ENCODE peak calls at places on chromosomes 16 and 17, in six cellular contexts. A, Y, L, Z, R and S are unnamed samples.

GRCh38 chr17:5509482-5509881 is 23.1 kb downstream of the MIS12 start:
- DNase-seq in A (no peak), Y (no peak), L (no peak), Z (no peak), R (no peak), S (peak)

GRCh38 chr17:74011963-74012362 is 191.5 kb upstream of the RPL38 start:
- DNase-seq in A (no peak), Y (no peak), L (no peak), Z (no peak), R (no peak), S (no peak)

GRCh38 chr17:47994714-47995113 is 23.8 kb downstream of the CDK5RAP3 start:
- DNase-seq in A (no peak), Y (no peak), L (no peak), Z (no peak), R (no peak), S (no peak)

GRCh38 chr16:69927056-69927757 is 23.9 kb upstream of the CLEC18A start:
- DNase-seq in A (no peak), Y (no peak), L (peak), Z (no peak), R (peak), S (peak)

GRCh38 chr16:63890723-63891122 is 1231.1 kb downstream of the CDH11 start:
- DNase-seq in A (no peak), Y (no peak), L (no peak), Z (no peak), R (no peak), S (no peak)

GRCh38 chr17:70091681-70092080 is 16.7 kb downstream of the KCNJ16 start:
- DNase-seq in A (no peak), Y (no peak), L (no peak), Z (no peak), R (no peak), S (no peak)

GRCh38 chr17:73799781-73800627 is 155.8 kb upstream of the SDK2 start:
- DNase-seq in A (no peak), Y (no peak), L (no peak), Z (no peak), R (no peak), S (no peak)

GRCh38 chr17:48795444-48796162 is 21.4 kb downstream of the TTLL6 start:
- DNase-seq in A (peak), Y (no peak), L (no peak), Z (peak), R (peak), S (peak)

GRCh38 chr17:32732900-32733299 is 144.0 kb downstream of the MYO1D start:
- DNase-seq in A (no peak), Y (no peak), L (no peak), Z (no peak), R (no peak), S (no peak)

GRCh38 chr16:4826980-4827379 is 20.1 kb downstream of the GLYR1 start:
- DNase-seq in A (no peak), Y (no peak), L (no peak), Z (no peak), R (no peak), S (no peak)

GRCh38 chr17:82870091-82870491 is 30.3 kb upstream of the ZNF750 start:
- DNase-seq in A (no peak), Y (no peak), L (peak), Z (no peak), R (no peak), S (no peak)

GRCh38 chr17:82870541-82870940 is 30.7 kb upstream of the ZNF750 start:
- DNase-seq in A (no peak), Y (no peak), L (no peak), Z (no peak), R (no peak), S (no peak)

GRCh38 chr17:82867763-82868325 is 28.0 kb upstream of the ZNF750 start:
- DNase-seq in A (no peak), Y (no peak), L (peak), Z (no peak), R (no peak), S (no peak)

GRCh38 chr17:82869536-82869935 is 29.7 kb upstream of the ZNF750 start:
- DNase-seq in A (no peak), Y (no peak), L (peak), Z (no peak), R (no peak), S (no peak)

DNA sequence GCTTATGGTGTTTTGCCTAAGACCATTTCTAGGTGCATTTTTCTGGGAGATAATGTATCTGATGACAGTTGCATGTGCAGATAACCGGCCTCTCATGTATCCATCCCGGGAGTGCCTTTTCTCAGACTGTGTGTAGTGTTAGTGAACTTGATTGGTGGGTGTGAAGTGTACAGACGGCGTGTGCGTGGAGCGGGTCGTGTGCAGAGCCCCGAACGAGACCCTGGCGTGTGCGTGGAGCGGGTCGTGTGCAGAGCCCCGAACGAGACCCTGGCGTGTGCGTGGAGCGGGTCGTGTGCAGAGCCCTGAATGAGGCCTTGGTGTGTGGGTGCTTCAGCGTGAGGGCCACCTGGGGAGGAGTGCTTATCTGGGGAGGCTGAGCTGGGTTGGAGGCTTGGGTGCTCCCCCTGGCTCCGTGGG is 28.9 kb upstream of the ZNF750 start:
- DNase-seq in A (no peak), Y (no peak), L (peak), Z (no peak), R (no peak), S (no peak)
- H3K4me3 ChIP-seq in A (no peak), Y (no peak), L (no peak), Z (no peak), R (no peak), S (no peak)

DNA sequence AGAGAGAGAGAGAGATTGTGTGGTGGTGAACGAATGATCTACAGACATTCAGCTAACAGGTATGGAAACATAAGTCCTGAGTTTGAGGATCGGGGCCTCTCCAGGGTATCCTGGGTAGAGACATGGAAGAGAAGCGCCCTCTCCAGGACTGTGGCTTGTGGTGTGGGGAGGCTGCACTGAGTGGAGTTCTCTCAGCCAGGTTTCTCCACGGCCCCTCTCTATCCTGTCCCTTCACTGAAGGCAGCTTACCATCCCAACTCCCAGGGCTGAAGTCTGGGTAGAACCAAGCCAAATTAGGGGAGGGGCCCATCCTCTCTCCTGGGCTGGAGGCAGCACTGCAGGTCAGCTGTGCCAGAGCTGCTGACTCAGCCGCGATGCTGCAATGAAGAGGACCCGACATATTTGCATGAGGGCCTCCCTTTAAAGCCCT is 6.2 kb downstream of the C1QL1 start:
- DNase-seq in A (peak), Y (no peak), L (no peak), Z (no peak), R (no peak), S (peak)
- TF ChIP-seq CTCF in A (no peak), Y (no peak), L (no peak), Z (no peak), R (no peak), S (no peak)

DNA sequence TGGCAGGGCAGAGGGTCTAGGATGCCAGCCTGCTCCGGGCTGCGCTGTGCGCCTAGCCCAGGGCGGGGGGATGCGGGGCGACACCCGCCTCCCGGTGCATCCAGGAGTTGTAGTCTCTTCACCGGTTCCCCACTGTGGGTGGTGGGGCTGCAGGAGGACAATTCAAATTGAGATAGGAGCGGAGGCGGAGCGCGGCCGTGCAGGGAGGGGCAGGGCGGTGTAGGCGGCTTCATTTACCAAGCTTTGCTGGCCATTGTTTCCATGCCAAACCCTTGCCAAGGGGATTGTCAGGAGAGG is 2047.4 kb downstream of the TP53TG3F start:
- DNase-seq in A (no peak), Y (no peak), L (no peak), Z (no peak), R (no peak), S (no peak)
- H3K4me3 ChIP-seq in A (no peak), Y (no peak), L (no peak), Z (no peak), R (no peak), S (no peak)

DNA sequence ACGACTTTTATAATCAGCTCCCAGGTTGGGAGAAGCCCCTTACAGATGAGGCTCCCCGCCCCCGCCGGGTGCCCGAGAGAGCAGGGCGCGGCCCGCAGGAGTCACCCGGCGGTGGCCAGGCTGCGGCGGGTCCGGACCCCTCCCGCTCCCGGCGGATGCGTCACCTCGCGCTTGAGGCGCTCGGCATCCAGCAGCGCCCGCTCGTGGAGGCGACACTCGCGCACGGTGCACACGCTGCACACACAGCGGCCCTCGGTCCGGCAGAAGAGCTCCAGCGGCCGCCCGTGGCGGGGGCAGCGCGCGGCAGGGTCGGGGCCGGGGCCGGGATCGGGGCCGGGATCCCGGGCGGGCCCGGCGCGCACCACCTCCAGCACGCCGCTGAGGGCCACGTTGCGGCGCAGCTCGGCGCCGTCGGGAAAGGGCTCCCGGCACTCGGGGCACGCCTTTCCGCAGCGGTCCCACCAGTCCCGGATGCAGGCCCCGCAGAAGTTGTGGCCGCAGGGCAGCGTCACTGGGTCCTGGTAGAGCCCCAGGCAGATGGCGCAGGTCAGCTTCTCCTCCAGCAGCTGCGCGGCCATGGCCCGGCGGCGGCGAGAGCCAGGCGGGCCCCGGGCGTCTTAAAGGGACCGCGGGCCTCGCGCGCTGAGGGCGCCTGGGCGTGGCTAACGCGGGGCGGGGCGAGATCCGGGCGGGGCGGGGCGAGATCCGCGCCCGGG is at the start of gene TRIM65:
- DNase-seq in A (peak), Y (peak), L (peak), Z (peak), R (peak), S (peak)
- TF ChIP-seq CTCF in A (peak), Y (peak), L (peak), Z (no peak), R (peak), S (no peak)

DNA sequence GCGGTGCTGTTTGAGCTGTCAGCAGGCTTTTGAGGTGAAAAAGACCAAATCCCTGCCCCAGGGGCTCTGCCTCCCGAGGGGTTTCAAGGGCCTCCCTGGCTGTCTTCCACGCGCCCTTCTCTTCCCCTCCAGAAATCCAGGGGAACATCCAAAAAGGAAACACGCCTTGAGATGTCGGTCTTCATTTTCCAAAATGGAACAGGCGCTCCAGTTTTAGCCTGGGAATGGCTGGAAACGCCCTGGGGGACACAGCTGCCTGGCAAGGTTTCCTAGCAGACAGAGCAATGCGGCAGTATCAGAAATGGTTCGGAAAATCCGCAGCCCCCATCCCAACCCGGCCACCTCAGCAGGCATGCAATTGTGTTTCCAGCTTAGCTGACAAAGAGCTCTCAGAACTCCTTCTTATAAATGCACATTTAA is 16.6 kb upstream of the LITAF start:
- DNase-seq in A (no peak), Y (no peak), L (peak), Z (no peak), R (no peak), S (peak)
- H3K4me3 ChIP-seq in A (no peak), Y (peak), L (no peak), Z (no peak), R (no peak), S (no peak)

GRCh38 chr16:89701425-89702406 is at the start of gene SPATA2L:
- DNase-seq in A (peak), Y (peak), L (peak), Z (peak), R (no peak), S (peak)
- TF ChIP-seq CTCF in A (no peak), Y (no peak), L (no peak), Z (no peak), R (peak), S (no peak)

DNA sequence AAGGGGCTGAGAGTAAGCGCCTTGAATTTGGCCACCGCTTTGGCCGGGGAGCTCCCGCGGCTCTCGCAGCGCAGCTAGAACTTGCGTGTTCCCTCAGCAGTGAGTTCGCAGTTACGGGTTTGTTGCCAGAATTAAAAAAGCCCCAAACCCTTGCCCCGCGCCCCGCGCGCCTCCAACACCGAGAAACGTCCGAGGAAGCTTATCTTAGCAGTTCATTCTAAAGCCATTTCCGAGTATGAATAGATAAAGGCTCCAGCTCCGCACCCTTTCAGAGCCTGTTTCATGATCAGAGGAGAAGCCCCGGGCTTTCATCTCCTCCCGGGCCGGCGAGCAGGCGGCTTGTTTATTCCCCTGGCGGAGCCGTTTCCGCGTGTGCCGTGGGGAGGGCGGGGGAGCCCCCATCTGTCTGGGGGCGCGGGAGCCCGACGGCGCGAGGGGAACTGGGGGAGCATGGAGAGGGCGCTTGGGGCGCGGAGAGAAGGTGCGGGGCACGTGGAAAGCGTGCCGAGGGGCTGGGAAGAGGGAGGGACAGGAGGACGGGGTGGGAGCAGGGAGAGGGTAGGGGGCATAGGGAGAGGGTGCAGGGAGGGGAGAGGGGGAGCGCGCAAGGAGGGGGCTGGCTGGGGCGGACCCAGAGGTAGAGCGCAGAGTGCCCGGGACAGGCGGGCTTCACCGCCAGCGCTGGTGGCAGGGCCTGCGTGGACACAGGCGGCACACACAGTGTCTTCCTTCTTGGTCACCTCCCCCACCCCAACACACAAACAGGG is 9.9 kb downstream of the TBX4 start:
- DNase-seq in A (peak), Y (no peak), L (no peak), Z (no peak), R (no peak), S (peak)
- H3K4me3 ChIP-seq in A (no peak), Y (peak), L (peak), Z (no peak), R (peak), S (no peak)